ENCODE peak calls at places on chromosomes 6 and 20, in four cellular contexts. S, P, M and I are unnamed samples.

GRCh38 chr6:11681357-11681756 is 97.2 kb downstream of the ADTRP start:
- DNase-seq in S (no peak), P (no peak), M (no peak), I (no peak)

GRCh38 chr6:3455121-3455489 is 1.7 kb downstream of the SLC22A23 start:
- DNase-seq in S (peak), P (no peak), M (no peak), I (no peak)

GRCh38 chr20:3406481-3407425 is 716 bp downstream of the DNAAF9 start:
- DNase-seq in S (peak), P (peak), M (no peak), I (peak)

GRCh38 chr6:17703256-17703694 is 3.5 kb downstream of the NUP153 start:
- DNase-seq in S (peak), P (no peak), M (peak), I (no peak)

GRCh38 chr20:18686696-18687095 is 98.8 kb downstream of the DTD1 start:
- DNase-seq in S (no peak), P (no peak), M (no peak), I (no peak)

GRCh38 chr6:5120011-5120410 is 34.9 kb downstream of the PPP1R3G start:
- DNase-seq in S (no peak), P (no peak), M (no peak), I (no peak)

GRCh38 chr20:61389077-61389476 is 137.0 kb downstream of the CDH4 start:
- DNase-seq in S (no peak), P (no peak), M (no peak), I (no peak)

GRCh38 chr6:53623497-53623896 is 42.1 kb downstream of the KLHL31 start:
- DNase-seq in S (peak), P (no peak), M (no peak), I (no peak)

GRCh38 chr20:38021373-38021772 is 11.9 kb downstream of the TTI1 start:
- DNase-seq in S (no peak), P (no peak), M (no peak), I (no peak)

GRCh38 chr20:35903843-35904242 is 50.5 kb downstream of the SCAND1 start:
- DNase-seq in S (no peak), P (no peak), M (no peak), I (no peak)

GRCh38 chr6:52208612-52209011 is 22.4 kb downstream of the IL17A start:
- DNase-seq in S (no peak), P (no peak), M (no peak), I (no peak)

GRCh38 chr6:140879861-140880260 is 1252.9 kb upstream of the GJE1 start:
- DNase-seq in S (peak), P (no peak), M (peak), I (no peak)

GRCh38 chr6:51139841-51140462 is 321.3 kb downstream of the TFAP2B start:
- DNase-seq in S (no peak), P (no peak), M (no peak), I (no peak)

GRCh38 chr20:36093804-36094145 is 60.8 kb upstream of the EPB41L1 start:
- DNase-seq in S (no peak), P (no peak), M (no peak), I (no peak)

GRCh38 chr20:59770270-59770669 is 163.2 kb downstream of the SYCP2 start:
- DNase-seq in S (no peak), P (no peak), M (no peak), I (no peak)
- TF ChIP-seq CTCF in S (no peak), P (no peak), M (peak), I (no peak)

GRCh38 chr6:82588020-82588419 is 224.4 kb downstream of the TPBG start:
- DNase-seq in S (peak), P (no peak), M (no peak), I (no peak)
- TF ChIP-seq CTCF in S (no peak), P (no peak), M (peak), I (no peak)

GRCh38 chr6:61755739-61756138 is 530.3 kb downstream of the KHDRBS2 start:
- DNase-seq in S (no peak), P (no peak), M (no peak), I (no peak)
- TF ChIP-seq CTCF in S (no peak), P (no peak), M (no peak), I (no peak)

DNA sequence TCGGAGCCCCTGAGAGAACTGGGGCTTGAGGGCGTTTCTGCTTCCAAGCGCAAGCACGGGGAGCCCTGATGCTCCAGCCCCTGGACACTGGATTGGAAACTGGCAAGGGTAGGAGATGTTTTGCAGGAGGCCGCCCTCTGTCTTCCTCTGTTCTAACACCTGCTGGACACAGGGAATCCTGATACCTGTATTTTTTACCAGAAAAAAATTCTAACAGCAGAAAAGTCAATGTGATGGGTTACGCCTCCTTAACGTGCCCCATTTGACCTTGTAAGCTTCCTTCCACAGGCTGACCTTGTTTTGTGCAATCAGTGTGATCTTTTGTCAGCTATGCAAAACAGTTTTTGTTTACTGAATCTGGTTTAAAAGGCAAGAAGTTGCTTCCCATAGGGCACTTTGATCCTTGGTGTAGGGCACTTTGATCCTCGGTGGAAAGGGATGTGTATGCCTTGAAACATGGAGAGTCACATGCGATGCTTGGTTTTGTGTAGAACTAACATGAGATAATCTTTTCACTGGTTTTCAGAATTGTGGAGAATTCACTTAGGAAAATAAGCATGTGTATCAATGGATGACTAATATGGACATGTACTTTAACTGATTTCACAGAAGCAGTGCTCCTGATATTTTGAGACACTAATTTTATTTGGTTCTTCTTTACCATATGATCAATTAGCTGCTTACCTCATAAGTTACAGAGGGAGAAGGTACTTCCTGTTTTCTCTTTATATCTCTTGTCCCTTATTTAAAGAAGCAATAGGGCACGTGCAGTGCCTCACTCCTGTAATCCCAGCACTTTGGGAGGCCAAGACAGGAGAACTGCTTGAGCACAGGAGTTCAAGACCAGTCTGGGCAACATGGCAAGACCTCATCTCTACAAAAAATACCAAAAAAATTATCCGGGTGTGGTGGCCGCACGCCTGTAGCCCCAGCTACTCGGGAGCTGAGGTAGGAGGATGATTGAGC is 59.9 kb upstream of the MAP3K4 start:
- DNase-seq in S (no peak), P (no peak), M (no peak), I (no peak)
- TF ChIP-seq CTCF in S (no peak), P (no peak), M (no peak), I (no peak)

GRCh38 chr20:9613871-9614270 is 99.5 kb downstream of the LAMP5 start:
- DNase-seq in S (no peak), P (no peak), M (no peak), I (no peak)

GRCh38 chr20:9610665-9611064 is 96.3 kb downstream of the LAMP5 start:
- DNase-seq in S (no peak), P (no peak), M (no peak), I (no peak)

GRCh38 chr20:9608639-9609440 is 94.5 kb downstream of the LAMP5 start:
- DNase-seq in S (no peak), P (no peak), M (no peak), I (no peak)

GRCh38 chr20:9611921-9612320 is 97.5 kb downstream of the LAMP5 start:
- DNase-seq in S (no peak), P (no peak), M (no peak), I (no peak)

DNA sequence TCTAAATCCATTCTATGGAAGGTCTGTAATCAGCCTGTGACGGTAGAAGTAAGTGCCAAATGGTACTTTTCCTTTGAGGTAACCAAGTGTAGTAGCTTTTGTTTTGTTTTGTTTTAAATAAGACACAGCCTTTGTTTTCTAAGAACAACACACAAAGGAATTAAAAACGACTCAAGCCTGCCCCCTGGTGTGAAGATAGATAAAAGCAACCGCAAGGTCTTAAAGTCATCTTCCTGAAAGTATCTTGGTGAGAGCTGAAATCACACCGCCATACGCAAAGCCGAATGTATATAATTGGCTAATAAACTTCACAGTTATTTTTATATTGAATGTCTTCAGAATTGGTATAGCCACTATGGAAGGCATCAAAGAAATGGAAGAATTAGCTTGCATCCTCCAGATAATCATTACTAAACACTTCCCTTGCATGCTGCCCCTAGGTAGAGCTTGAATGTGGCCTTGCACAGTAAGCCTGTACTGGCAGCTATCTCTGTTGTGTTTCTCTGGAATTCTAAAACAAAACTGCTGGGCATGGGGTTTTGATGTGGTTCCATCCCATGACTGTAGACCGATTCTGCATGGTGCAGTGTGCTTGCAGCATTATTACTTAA is 95.6 kb downstream of the LAMP5 start:
- DNase-seq in S (peak), P (no peak), M (no peak), I (peak)
- TF ChIP-seq CTCF in S (peak), P (peak), M (peak), I (peak)

GRCh38 chr6:161443868-161444267 is 170.0 kb upstream of the AGPAT4 start:
- DNase-seq in S (no peak), P (no peak), M (no peak), I (peak)

GRCh38 chr6:161444966-161445799 is 171.3 kb upstream of the AGPAT4 start:
- DNase-seq in S (no peak), P (no peak), M (no peak), I (no peak)

GRCh38 chr6:161446296-161446925 is 172.6 kb upstream of the AGPAT4 start:
- DNase-seq in S (no peak), P (no peak), M (no peak), I (no peak)

GRCh38 chr6:161442381-161442858 is 168.6 kb upstream of the AGPAT4 start:
- DNase-seq in S (no peak), P (no peak), M (no peak), I (no peak)

DNA sequence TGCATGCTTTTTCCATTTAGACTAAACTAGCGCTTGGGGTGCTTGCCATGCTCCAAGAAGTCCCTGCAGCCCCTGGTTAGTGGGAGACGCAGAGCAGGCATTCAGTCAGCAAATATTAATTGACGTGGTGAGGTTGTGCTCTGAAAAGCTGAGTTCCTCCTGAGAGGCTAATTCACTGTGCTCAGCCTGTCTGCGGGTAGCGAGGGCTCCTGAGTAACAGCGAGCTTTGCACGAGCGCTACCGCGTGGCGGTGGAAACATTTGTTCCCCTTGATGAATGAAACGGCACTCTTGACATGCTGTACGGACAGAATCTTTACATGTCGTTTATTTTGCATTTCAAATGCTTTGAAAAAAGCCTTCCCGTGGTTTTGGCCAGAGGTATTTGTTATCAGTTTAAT is 170.6 kb upstream of the AGPAT4 start:
- DNase-seq in S (no peak), P (no peak), M (no peak), I (peak)
- TF ChIP-seq CTCF in S (no peak), P (no peak), M (peak), I (no peak)

GRCh38 chr6:116316772-116317467 is 37.2 kb upstream of the TSPYL1 start:
- DNase-seq in S (peak), P (no peak), M (no peak), I (no peak)
- TF ChIP-seq CTCF in S (peak), P (no peak), M (peak), I (no peak)